ENCODE peak calls at places on chromosomes 4 and X, in ten cellular contexts. T is kidney glomerular epithelial cell, G is GM12865, O is PC-9, J is left ventricle myocardium superior, N is ELR, V is stromal cell of bone marrow, C is M059J, M is GM04504, Z is ascending aorta. U is an unnamed sample.

GRCh38 chrX:107576841-107577240 is 51.5 kb upstream of the PRPS1 start:
- DNase-seq in C (no peak), T (no peak), V (no peak), M (no peak), O (no peak), Z (no peak), N (no peak), J (no peak), G (peak; percentile 57), U (no peak)

GRCh38 chr4:183098080-183098722 is 856 bp upstream of the WWC2 start:
- DNase-seq in Z (peak; percentile 76), O (no peak), M (peak; percentile 38), T (no peak), J (peak; percentile 82), G (peak; percentile 9), N (peak; percentile 72), V (no peak), C (no peak), U (peak; percentile 69)

GRCh38 chrX:12701625-12702024 is 89.6 kb upstream of the PRPS2 start:
- DNase-seq in J (peak; percentile 47), C (peak; percentile 73), G (peak; percentile 71), N (peak; percentile 63), M (peak; percentile 17), V (peak; percentile 40), O (peak; percentile 49), T (no peak), Z (no peak), U (peak; percentile 42)

GRCh38 chr4:94895081-94895480 is 137.3 kb downstream of the BMPR1B start:
- DNase-seq in V (no peak), C (no peak), G (no peak), T (no peak), O (no peak), Z (no peak), N (no peak), M (no peak), J (no peak), U (no peak)

GRCh38 chrX:8030361-8030760 is 103.1 kb upstream of the PNPLA4 start:
- DNase-seq in T (no peak), N (no peak), G (no peak), Z (no peak), O (no peak), J (no peak), V (no peak), C (no peak), M (no peak), U (no peak)

GRCh38 chr4:27381806-27382205 is 521.2 kb downstream of the STIM2 start:
- DNase-seq in Z (no peak), V (no peak), T (no peak), G (no peak), O (no peak), N (no peak), M (no peak), J (no peak), C (no peak), U (no peak)

GRCh38 chr4:52038109-52038912 is at the start of gene SGCB:
- DNase-seq in T (peak; percentile 26), V (no peak), Z (peak; percentile 78), J (peak; percentile 87), N (peak; percentile 62), G (peak; percentile 71), C (peak; percentile 31), M (no peak), O (no peak), U (peak; percentile 59)

GRCh38 chr4:163484906-163485305 is 9.6 kb upstream of the TMA16 start:
- DNase-seq in V (peak; percentile 13), T (no peak), N (peak; percentile 56), O (no peak), J (no peak), C (peak; percentile 47), G (peak; percentile 76), Z (no peak), M (peak; percentile 12), U (peak; percentile 45)

GRCh38 chr4:151315212-151315886 is 10.1 kb downstream of the SH3D19 start:
- DNase-seq in J (no peak), T (peak; percentile 74), O (peak; percentile 83), C (peak; percentile 56), M (no peak), V (no peak), N (peak; percentile 17), Z (no peak), G (no peak), U (no peak)

GRCh38 chrX:64885850-64886249 is 90.4 kb downstream of the ZC4H2 start:
- DNase-seq in V (no peak), T (no peak), Z (no peak), N (peak; percentile 10), G (peak; percentile 6), C (no peak), M (no peak), J (no peak), O (no peak), U (no peak)

GRCh38 chrX:132751043-132751690 is 207.3 kb downstream of the HS6ST2 start:
- DNase-seq in T (no peak), G (no peak), J (no peak), Z (no peak), M (no peak), N (no peak), V (no peak), C (no peak), O (no peak), U (no peak)

GRCh38 chr4:141543176-141543575 is 93.2 kb upstream of the IL15 start:
- DNase-seq in V (no peak), T (no peak), N (peak; percentile 25), O (no peak), J (no peak), Z (no peak), C (no peak), G (no peak), M (no peak), U (no peak)

GRCh38 chr4:112361181-112361791 is 64.1 kb downstream of the ALPK1 start:
- DNase-seq in T (no peak), M (no peak), N (peak; percentile 19), Z (no peak), J (peak; percentile 23), G (peak; percentile 82), V (no peak), O (no peak), C (peak; percentile 80), U (peak; percentile 13)

GRCh38 chr4:113574636-113575103 is 186.9 kb downstream of the CAMK2D start:
- DNase-seq in V (peak; percentile 49), C (peak; percentile 20), Z (no peak), J (no peak), G (no peak), O (no peak), T (peak; percentile 58), M (no peak), N (peak; percentile 43), U (peak; percentile 79)

GRCh38 chr4:183107891-183108459 is 8.9 kb downstream of the WWC2 start:
- DNase-seq in C (no peak), T (no peak), O (no peak), V (no peak), J (no peak), M (no peak), Z (no peak), N (peak; percentile 71), G (no peak), U (peak; percentile 35)

GRCh38 chr4:6992728-6993655 is 50.2 kb upstream of the TADA2B start:
- DNase-seq in T (peak; percentile 60), C (peak; percentile 74), G (peak; percentile 48), M (no peak), N (peak; percentile 9), V (no peak), Z (peak; percentile 31), J (no peak), O (peak; percentile 49), U (no peak)

GRCh38 chr4:145882594-145882993 is 56.0 kb downstream of the ZNF827 start:
- DNase-seq in O (no peak), Z (no peak), J (no peak), N (no peak), G (no peak), M (no peak), V (no peak), T (no peak), C (no peak), U (no peak)

GRCh38 chr4:98232202-98232601 is 29.0 kb upstream of the RAP1GDS1 start:
- DNase-seq in N (peak; percentile 6), C (peak; percentile 6), O (no peak), Z (no peak), J (no peak), V (no peak), T (no peak), M (no peak), G (no peak), U (no peak)

GRCh38 chrX:1534321-1535168 is 2.4 kb downstream of the P2RY8 start:
- DNase-seq in Z (peak; percentile 60), M (no peak), C (no peak), N (no peak), T (no peak), O (no peak), J (no peak), V (no peak), G (peak; percentile 63), U (no peak)

GRCh38 chr4:177064724-177065394 is 244.8 kb upstream of the NEIL3 start:
- DNase-seq in O (no peak), V (no peak), J (no peak), Z (no peak), G (no peak), C (no peak), N (no peak), M (no peak), T (no peak), U (no peak)

U was measured in EL.